ENCODE peak calls at places on chromosomes 2 and 18, in four cellular contexts. U, Z, O and Q are unnamed samples.

GRCh38 chr2:85852979-85853498 is 35.8 kb downstream of the ST3GAL5 start:
- DNase-seq in O (peak), Z (no peak), U (no peak), Q (no peak)

GRCh38 chr18:59047992-59048363 is 91.7 kb upstream of the SEC11C start:
- DNase-seq in Z (no peak), U (no peak), O (no peak), Q (no peak)

GRCh38 chr2:155846249-155846648 is 486.3 kb downstream of the NR4A2 start:
- DNase-seq in Z (no peak), O (no peak), U (no peak), Q (no peak)

GRCh38 chr2:69169990-69170389 is 157.0 kb downstream of the ANTXR1 start:
- DNase-seq in O (no peak), Z (no peak), U (no peak), Q (no peak)

GRCh38 chr2:175003875-175004729 is 1.1 kb downstream of the CHN1 start:
- DNase-seq in Z (peak), O (no peak), U (no peak), Q (no peak)

GRCh38 chr2:47595690-47596089 is 187.3 kb upstream of the MSH6 start:
- DNase-seq in O (no peak), Z (no peak), U (no peak), Q (no peak)

GRCh38 chr2:58479557-58480120 is 238.5 kb upstream of the FANCL start:
- DNase-seq in O (no peak), U (no peak), Z (peak), Q (no peak)

GRCh38 chr2:149456285-149456684 is 125.9 kb downstream of the LYPD6 start:
- DNase-seq in U (peak), O (no peak), Z (no peak), Q (peak)

GRCh38 chr2:206556357-206556949 is 85.8 kb upstream of the FAM237A start:
- DNase-seq in O (no peak), U (peak), Z (no peak), Q (peak)

GRCh38 chr2:200051621-200051945 is 96.2 kb downstream of the MAIP1 start:
- DNase-seq in Z (no peak), U (no peak), O (no peak), Q (no peak)

GRCh38 chr18:23710068-23710527 is 20.8 kb downstream of the LAMA3 start:
- DNase-seq in O (no peak), Z (no peak), U (no peak), Q (peak)

DNA sequence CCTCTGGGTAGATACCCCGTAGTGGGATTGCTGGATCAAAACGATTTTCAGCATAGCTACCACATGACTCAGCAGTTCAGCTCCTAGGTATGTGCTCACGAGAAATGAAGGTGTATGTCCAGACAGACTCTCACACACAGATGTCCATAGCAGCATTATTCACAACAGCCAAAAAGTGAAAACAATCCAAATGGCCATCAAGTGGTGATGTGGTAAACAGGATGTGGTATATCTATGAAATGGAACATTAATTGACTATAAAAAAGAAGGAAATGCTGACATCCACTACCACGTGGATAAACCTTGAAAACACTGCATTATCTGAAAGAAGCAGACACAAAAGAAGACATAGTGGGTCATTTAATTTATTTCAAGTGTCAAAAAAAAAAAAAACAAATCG is 241.9 kb downstream of the EIPR1 start:
- DNase-seq in U (no peak), O (no peak), Z (no peak), Q (no peak)
- TF ChIP-seq CBFB in U (no peak), O (no peak), Z (no peak), Q (no peak)

GRCh38 chr18:79524181-79525078 is 128.7 kb downstream of the NFATC1 start:
- DNase-seq in Z (no peak), U (no peak), O (no peak), Q (no peak)
- TF ChIP-seq CBFB in Z (no peak), U (no peak), O (no peak), Q (no peak)

DNA sequence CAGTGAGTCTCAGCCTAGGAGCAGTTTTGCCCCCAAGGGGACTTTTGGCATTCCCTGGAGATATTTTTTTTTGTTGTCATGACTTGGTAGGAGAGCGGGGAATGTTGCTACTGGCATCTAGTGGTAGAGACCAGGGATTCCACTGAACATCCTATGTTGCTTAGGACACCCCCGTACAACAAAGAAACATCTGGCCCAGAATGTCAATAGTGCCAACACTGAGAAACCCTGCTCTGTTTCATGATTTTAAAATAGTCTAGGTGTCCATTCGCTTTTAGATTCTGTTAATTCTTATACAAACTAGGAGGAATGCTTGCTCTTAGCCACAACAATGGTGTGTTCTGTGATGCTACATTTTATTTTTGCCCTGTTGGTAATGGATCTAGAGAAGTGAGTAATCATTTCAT is 225.8 kb upstream of the SIX3 start:
- DNase-seq in O (no peak), U (peak), Z (peak), Q (no peak)
- TF ChIP-seq CBFB in O (no peak), U (no peak), Z (no peak), Q (no peak)

GRCh38 chr2:28780496-28780895 is 28.9 kb downstream of the PPP1CB start:
- DNase-seq in O (no peak), Z (no peak), U (no peak), Q (no peak)

GRCh38 chr2:28779020-28779419 is 27.4 kb downstream of the PPP1CB start:
- DNase-seq in U (no peak), Z (no peak), O (no peak), Q (no peak)

GRCh38 chr2:28782423-28782822 is 28.2 kb upstream of the SPDYA start:
- DNase-seq in O (no peak), U (no peak), Z (no peak), Q (no peak)

GRCh38 chr2:28776471-28776870 is 24.8 kb downstream of the PPP1CB start:
- DNase-seq in Z (no peak), U (no peak), O (no peak), Q (no peak)

GRCh38 chr2:28778392-28778791 is 26.8 kb downstream of the PPP1CB start:
- DNase-seq in O (no peak), Z (no peak), U (no peak), Q (no peak)
- TF ChIP-seq CBFB in O (no peak), Z (no peak), U (no peak), Q (no peak)

GRCh38 chr18:8153887-8154583 is 455.2 kb upstream of the RAB12 start:
- DNase-seq in Z (no peak), U (no peak), O (no peak), Q (no peak)
- TF ChIP-seq CBFB in Z (no peak), U (no peak), O (no peak), Q (no peak)

GRCh38 chr2:225002039-225002655 is 40.1 kb downstream of the DOCK10 start:
- DNase-seq in Z (peak), O (peak), U (peak), Q (peak)
- TF ChIP-seq CBFB in Z (no peak), O (no peak), U (no peak), Q (no peak)

GRCh38 chr18:78768221-78768620 is 211.4 kb upstream of the SALL3 start:
- DNase-seq in Z (no peak), U (no peak), O (no peak), Q (no peak)

GRCh38 chr18:78767648-78768071 is 212.0 kb upstream of the SALL3 start:
- DNase-seq in Z (no peak), O (no peak), U (no peak), Q (no peak)

GRCh38 chr18:78770149-78771139 is 209.2 kb upstream of the SALL3 start:
- DNase-seq in U (no peak), Z (no peak), O (no peak), Q (no peak)

GRCh38 chr18:78769502-78770113 is 210.0 kb upstream of the SALL3 start:
- DNase-seq in U (no peak), O (no peak), Z (no peak), Q (no peak)

GRCh38 chr18:78768655-78769501 is 210.7 kb upstream of the SALL3 start:
- DNase-seq in U (no peak), O (no peak), Z (no peak), Q (no peak)
- TF ChIP-seq CBFB in U (no peak), O (no peak), Z (no peak), Q (no peak)

GRCh38 chr2:234334146-234334545 is 162.7 kb downstream of the ARL4C start:
- DNase-seq in U (no peak), O (no peak), Z (no peak), Q (no peak)

GRCh38 chr2:234339016-234339415 is 157.9 kb downstream of the ARL4C start:
- DNase-seq in O (no peak), U (no peak), Z (no peak), Q (no peak)

GRCh38 chr2:234333168-234334130 is 163.4 kb downstream of the ARL4C start:
- DNase-seq in O (no peak), U (no peak), Z (no peak), Q (no peak)

GRCh38 chr2:234331966-234332365 is 164.9 kb downstream of the ARL4C start:
- DNase-seq in O (no peak), U (no peak), Z (no peak), Q (no peak)

DNA sequence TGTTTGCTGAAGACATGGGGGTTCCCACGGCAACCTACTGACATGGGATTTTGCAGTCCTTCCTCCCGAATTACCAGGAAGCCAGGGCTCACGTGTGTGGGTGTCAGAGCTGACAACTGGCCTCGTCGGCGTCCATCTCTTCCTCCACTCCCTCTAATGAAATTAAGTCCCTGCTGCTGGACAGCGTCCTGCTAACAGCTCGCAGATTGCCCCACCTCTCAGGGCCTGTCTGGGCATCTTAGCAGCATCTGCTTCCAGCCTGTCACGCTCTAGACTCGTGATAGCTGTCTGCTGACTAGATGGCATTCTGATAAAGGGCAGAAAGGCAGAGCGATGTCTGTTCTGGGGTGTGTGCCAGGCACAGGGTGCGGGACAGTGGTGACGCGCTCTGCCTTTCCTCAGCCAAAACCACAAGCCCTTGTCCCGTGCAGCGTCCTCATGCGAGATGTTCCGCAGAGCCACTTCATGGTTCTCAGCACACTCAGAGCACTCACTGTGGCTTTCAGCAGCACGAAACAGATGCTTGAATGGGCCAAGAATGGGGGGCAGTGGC is 161.1 kb downstream of the ARL4C start:
- DNase-seq in O (no peak), U (no peak), Z (no peak), Q (no peak)
- TF ChIP-seq CBFB in O (no peak), U (no peak), Z (no peak), Q (no peak)

GRCh38 chr2:24110660-24111303 is 12.4 kb downstream of the PFN4 start:
- DNase-seq in O (no peak), U (no peak), Z (no peak), Q (peak)
- TF ChIP-seq CBFB in O (no peak), U (no peak), Z (no peak), Q (no peak)